ENCODE peak calls at places on chromosomes 11 and 22, in seven cellular contexts. B, J, C, K, X, V and F are unnamed samples.

GRCh38 chr11:25562417-25562816 is 769.5 kb upstream of the ANO3 start:
- DNase-seq in J (no peak), C (no peak), V (no peak), X (no peak), B (no peak), K (no peak), F (no peak)

GRCh38 chr22:44202261-44202789 is 21.6 kb downstream of the PARVG start:
- DNase-seq in C (peak; percentile 42), X (peak; percentile 74), J (no peak), K (no peak), B (no peak), V (no peak), F (no peak)

GRCh38 chr11:3221408-3222002 is 2.9 kb upstream of the MRGPRG start:
- DNase-seq in K (no peak), C (peak; percentile 54), X (peak; percentile 70), B (no peak), V (no peak), J (no peak), F (peak; percentile 36)

GRCh38 chr22:39117585-39118191 is 20.6 kb downstream of the APOBEC3H start:
- DNase-seq in V (peak; percentile 82), K (peak; percentile 48), B (peak; percentile 61), C (peak; percentile 56), X (no peak), J (peak; percentile 55), F (no peak)

GRCh38 chr11:124174001-124174400 is 9.1 kb upstream of the OR10D3 start:
- DNase-seq in K (no peak), B (no peak), J (peak; percentile 58), V (no peak), C (no peak), X (no peak), F (no peak)

GRCh38 chr11:72595292-72595684 is 78.9 kb downstream of the PDE2A start:
- DNase-seq in J (no peak), C (no peak), V (no peak), K (no peak), B (no peak), X (no peak), F (no peak)

GRCh38 chr11:118281284-118281683 is 17.2 kb upstream of the MPZL2 start:
- DNase-seq in V (no peak), X (no peak), C (no peak), J (no peak), B (no peak), K (no peak), F (no peak)

GRCh38 chr11:607971-608659 is 7.6 kb downstream of the IRF7 start:
- DNase-seq in X (peak; percentile 86), C (no peak), V (no peak), B (no peak), K (no peak), J (no peak), F (no peak)

GRCh38 chr22:44736581-44737413 is 15.6 kb upstream of the ARHGAP8 start:
- DNase-seq in K (no peak), B (no peak), J (no peak), C (no peak), X (no peak), V (no peak), F (no peak)

GRCh38 chr11:120336641-120337132 is 474 bp downstream of the ARHGEF12 start:
- DNase-seq in K (no peak), B (no peak), C (peak; percentile 77), X (peak; percentile 93), J (peak; percentile 39), V (no peak), F (peak; percentile 61)

GRCh38 chr22:36702832-36703210 is 731 bp downstream of the CACNG2 start:
- DNase-seq in B (no peak), X (no peak), V (no peak), K (no peak), C (no peak), J (no peak), F (no peak)

GRCh38 chr11:129976371-129976770 is 26.3 kb downstream of the PRDM10 start:
- DNase-seq in K (no peak), J (no peak), V (no peak), X (no peak), B (no peak), C (no peak), F (no peak)

GRCh38 chr11:76162336-76163288 is 43.7 kb downstream of the WNT11 start:
- DNase-seq in J (no peak), X (no peak), B (no peak), K (no peak), C (no peak), V (no peak), F (no peak)

GRCh38 chr22:32579533-32580220 is 105.1 kb downstream of the FBXO7 start:
- DNase-seq in B (no peak), X (peak; percentile 78), C (no peak), J (no peak), K (no peak), V (no peak), F (peak; percentile 74)

GRCh38 chr22:37431811-37432707 is 4.8 kb upstream of the ELFN2 start:
- DNase-seq in C (no peak), J (peak; percentile 86), V (no peak), K (no peak), B (no peak), X (no peak), F (no peak)

GRCh38 chr11:11605821-11606450 is 15.9 kb downstream of the GALNT18 start:
- DNase-seq in V (no peak), K (no peak), J (no peak), B (no peak), X (no peak), C (no peak), F (no peak)

GRCh38 chr11:105553015-105553414 is 56.9 kb upstream of the GRIA4 start:
- DNase-seq in K (no peak), V (no peak), C (no peak), J (peak; percentile 0), X (no peak), B (no peak), F (no peak)

GRCh38 chr11:117219455-117219854 is 12.4 kb downstream of the PCSK7 start:
- DNase-seq in X (no peak), B (no peak), J (no peak), K (no peak), V (no peak), C (peak; percentile 64), F (no peak)

GRCh38 chr11:127890026-127890611 is 697.2 kb downstream of the ETS1 start:
- DNase-seq in J (no peak), B (no peak), V (no peak), X (no peak), K (no peak), C (no peak), F (no peak)

GRCh38 chr11:116428638-116428975 is 344.2 kb downstream of the BUD13 start:
- DNase-seq in B (no peak), J (no peak), K (no peak), V (no peak), X (no peak), C (peak; percentile 17), F (no peak)

GRCh38 chr11:61293869-61294716 is 1.0 kb downstream of the VWCE start:
- DNase-seq in X (peak; percentile 90), V (no peak), B (peak; percentile 51), J (peak; percentile 33), C (peak; percentile 85), K (peak; percentile 47), F (peak; percentile 65)

DNA sequence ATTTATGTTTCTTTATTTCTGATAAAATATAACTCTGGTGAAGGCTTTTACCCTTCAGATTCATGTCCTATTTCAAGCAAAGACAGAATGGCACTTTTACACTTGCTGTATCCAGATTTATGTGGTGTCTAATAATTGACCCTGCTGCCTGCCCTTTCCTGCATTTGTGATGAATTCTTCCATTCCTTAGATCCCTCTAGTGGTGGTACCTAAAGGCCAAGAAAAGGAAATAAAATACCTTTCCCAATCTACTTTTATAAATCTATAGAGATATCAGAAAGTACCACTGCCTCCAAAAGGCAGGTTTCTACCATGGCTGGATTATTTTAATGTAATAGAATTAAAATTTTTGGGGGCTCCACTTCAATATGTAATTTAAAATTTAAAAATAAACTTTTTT is 34.2 kb downstream of the CCDC81 start:
- DNase-seq in B (no peak), K (no peak), X (no peak), V (no peak), C (no peak), J (no peak), F (no peak)
- TF ChIP-seq CTCF in B (no peak), K (no peak), X (no peak), V (no peak), C (no peak), J (peak; percentile 39), F (peak; percentile 11)

GRCh38 chr11:74988541-74989268 is at the start of gene NEU3:
- DNase-seq in K (peak; percentile 48), X (peak; percentile 93), J (peak; percentile 81), C (peak; percentile 84), V (peak; percentile 86), B (peak; percentile 82), F (peak; percentile 90)
- TF ChIP-seq POLR2A in K (no peak), X (no peak), J (peak; percentile 67), C (no peak), V (no peak), B (peak; percentile 59), F (peak; percentile 65)

GRCh38 chr11:111452817-111453607 is 59.2 kb downstream of the BTG4 start:
- DNase-seq in J (no peak), V (no peak), C (no peak), X (peak; percentile 60), B (no peak), K (no peak), F (no peak)

GRCh38 chr11:111456859-111457730 is 55.1 kb downstream of the BTG4 start:
- DNase-seq in J (no peak), X (peak; percentile 78), B (no peak), K (no peak), C (no peak), V (no peak), F (no peak)

GRCh38 chr11:111455291-111456085 is 56.7 kb downstream of the BTG4 start:
- DNase-seq in V (no peak), X (peak; percentile 83), K (no peak), B (no peak), C (no peak), J (no peak), F (no peak)

GRCh38 chr11:111456086-111456858 is 55.9 kb downstream of the BTG4 start:
- DNase-seq in X (peak; percentile 77), B (no peak), K (no peak), C (no peak), V (no peak), J (no peak), F (no peak)

DNA sequence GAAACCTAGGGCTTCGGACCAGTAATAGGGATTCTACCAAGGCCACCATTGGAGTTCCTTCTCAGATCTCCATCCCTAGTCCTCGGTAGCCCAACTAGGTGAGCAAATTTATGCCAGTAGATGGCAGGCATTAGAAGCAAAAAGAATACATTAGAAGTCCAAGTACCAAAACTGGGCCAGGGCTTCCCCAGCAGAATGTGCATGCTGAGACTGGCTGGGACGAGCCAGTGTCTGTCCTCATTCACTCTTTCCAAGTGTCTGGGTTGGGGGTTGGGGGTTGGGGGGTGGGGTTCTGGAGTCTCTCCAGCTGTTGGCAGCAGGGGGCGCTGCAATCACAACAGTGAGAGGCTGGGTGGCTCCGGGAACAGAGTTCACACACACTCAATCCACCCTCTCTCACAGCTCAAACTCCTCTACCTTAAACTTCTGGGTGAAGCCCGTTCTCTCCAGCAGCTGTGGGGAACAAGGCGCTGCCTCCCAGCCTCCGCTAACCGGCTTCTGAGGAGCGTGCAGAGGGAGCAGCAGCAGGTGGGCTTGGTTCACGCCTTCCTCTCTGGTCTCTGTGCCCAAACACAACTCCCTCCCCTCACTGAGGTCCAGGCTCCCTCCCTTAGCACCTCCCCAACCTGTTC is 57.5 kb downstream of the BTG4 start:
- DNase-seq in C (no peak), K (no peak), V (no peak), B (no peak), J (peak; percentile 45), X (peak; percentile 80), F (no peak)
- TF ChIP-seq CTCF in C (no peak), K (peak; percentile 46), V (no peak), B (no peak), J (peak; percentile 59), X (no peak), F (peak; percentile 10)

GRCh38 chr11:64888761-64889511 is 10.5 kb upstream of the EHD1 start:
- DNase-seq in C (no peak), V (no peak), X (no peak), K (no peak), B (peak; percentile 33), J (peak; percentile 94), F (no peak)
- TF ChIP-seq POLR2A in C (no peak), V (peak; percentile 89), X (no peak), K (no peak), B (peak; percentile 13), J (peak; percentile 32), F (no peak)